ENCODE peak calls at places on chromosome 18, in four cellular contexts. U is CD4-positive, alpha-beta memory T cell; N is IMR-90; Y is psoas muscle. F is an unnamed sample. For H3K9me3 and H3K4me1, the result is how much of the 10 kb centered on the place peaks cover.

GRCh38 chr18:74081966-74082365 is 65.7 kb downstream of the FBXO15 start:
- DNase-seq in Y (no peak), U (no peak), N (no peak), F (no peak)

GRCh38 chr18:48104703-48105102 is 174.2 kb upstream of the SMAD2 start:
- DNase-seq in N (no peak), U (no peak), Y (no peak), F (no peak)

GRCh38 chr18:69484699-69485396 is 84.2 kb downstream of the DOK6 start:
- DNase-seq in N (peak), U (no peak), Y (no peak), F (no peak)

GRCh38 chr18:3041857-3042256 is 28.9 kb upstream of the LPIN2 start:
- DNase-seq in U (no peak), N (no peak), Y (no peak), F (no peak)

GRCh38 chr18:23330423-23330822 is 122.7 kb upstream of the RIOK3 start:
- DNase-seq in N (no peak), Y (no peak), U (no peak), F (no peak)

GRCh38 chr18:31489311-31489710 is 8.7 kb upstream of the DSG2 start:
- DNase-seq in Y (no peak), U (no peak), N (no peak), F (no peak)

GRCh38 chr18:46547520-46547919 is 109.5 kb downstream of the LOXHD1 start:
- DNase-seq in U (no peak), N (no peak), Y (no peak), F (no peak)

GRCh38 chr18:47461977-47462376 is 210.5 kb upstream of the SKOR2 start:
- DNase-seq in N (no peak), U (no peak), Y (no peak), F (no peak)

GRCh38 chr18:22728481-22729105 is 204.5 kb upstream of the RBBP8 start:
- DNase-seq in N (no peak), Y (no peak), U (no peak), F (no peak)

GRCh38 chr18:11362856-11363255 is 213.5 kb upstream of the PIEZO2 start:
- DNase-seq in N (no peak), Y (no peak), U (no peak), F (no peak)

GRCh38 chr18:43277164-43277600 is at the start of gene SYT4:
- DNase-seq in Y (no peak), U (no peak), N (peak), F (no peak)

GRCh38 chr18:31101148-31102019 is 837 bp downstream of the DSC2 start:
- DNase-seq in N (no peak), Y (peak), U (no peak), F (no peak)

GRCh38 chr18:31791817-31792579 is 31.3 kb upstream of the SLC25A52 start:
- DNase-seq in N (no peak), U (no peak), Y (no peak), F (no peak)

GRCh38 chr18:69008538-69008937 is 210.7 kb downstream of the CCDC102B start:
- DNase-seq in N (no peak), Y (no peak), U (no peak), F (no peak)

GRCh38 chr18:23857756-23858155 is 156.8 kb upstream of the TTC39C start:
- DNase-seq in Y (no peak), N (peak), U (no peak), F (no peak)

GRCh38 chr18:55420665-55420964 is 167.4 kb downstream of the TCF4 start:
- DNase-seq in U (no peak), Y (no peak), N (no peak), F (no peak)

GRCh38 chr18:58088723-58089074 is 44.7 kb downstream of the NEDD4L start:
- DNase-seq in Y (no peak), U (no peak), N (no peak), F (no peak)

GRCh38 chr18:22324191-22325131 is 93.3 kb downstream of the CTAGE1 start:
- DNase-seq in Y (peak), N (no peak), U (no peak), F (no peak)

GRCh38 chr18:33578371-33579146 is 540 bp downstream of the ASXL3 start:
- DNase-seq in Y (peak), N (no peak), U (no peak), F (no peak)

GRCh38 chr18:2654828-2655152 is 736 bp upstream of the SMCHD1 start:
- DNase-seq in N (peak), Y (no peak), U (peak), F (peak)

GRCh38 chr18:23859466-23860352 is 154.8 kb upstream of the TTC39C start:
- DNase-seq in N (no peak), Y (no peak), U (no peak), F (no peak)

GRCh38 chr18:48201337-48201705 is 207.9 kb downstream of the ZBTB7C start:
- DNase-seq in N (no peak), Y (no peak), U (no peak), F (no peak)

GRCh38 chr18:74905245-74905644 is 303.7 kb downstream of the PTGR3 start:
- DNase-seq in Y (no peak), N (no peak), U (no peak), F (no peak)

GRCh38 chr18:2035056-2035455 is 536.2 kb downstream of the METTL4 start:
- DNase-seq in U (no peak), Y (no peak), N (no peak), F (no peak)

GRCh38 chr18:47871288-47871687 is 59.2 kb downstream of the SMAD2 start:
- DNase-seq in U (no peak), N (no peak), Y (no peak), F (no peak)

GRCh38 chr18:77105680-77106079 is 26.9 kb downstream of the MBP start:
- DNase-seq in N (no peak), Y (no peak), U (no peak), F (no peak)

GRCh38 chr18:74126684-74127482 is 20.8 kb downstream of the FBXO15 start:
- DNase-seq in Y (no peak), N (no peak), U (no peak), F (no peak)

GRCh38 chr18:46754661-46755292 is 2.1 kb downstream of the ST8SIA5 start:
- DNase-seq in N (no peak), U (no peak), Y (no peak), F (no peak)

GRCh38 chr18:26813043-26813442 is 52.5 kb downstream of the AQP4 start:
- DNase-seq in Y (no peak), U (no peak), N (no peak), F (no peak)

GRCh38 chr18:32057624-32058165 is 34.0 kb upstream of the RNF138 start:
- DNase-seq in N (no peak), U (no peak), Y (no peak), F (no peak)

GRCh38 chr18:2981212-2981728 is 31.7 kb downstream of the LPIN2 start:
- DNase-seq in N (peak), U (peak), Y (no peak), F (no peak)

GRCh38 chr18:57397440-57397839 is 37.7 kb upstream of the ONECUT2 start:
- DNase-seq in U (no peak), Y (no peak), N (peak), F (no peak)

GRCh38 chr18:24094561-24094960 is 44.3 kb upstream of the CABYR start:
- DNase-seq in Y (no peak), N (peak), U (no peak), F (no peak)

GRCh38 chr18:56402872-56403516 is 235.4 kb downstream of the TXNL1 start:
- DNase-seq in U (no peak), Y (peak), N (peak), F (no peak)

DNA sequence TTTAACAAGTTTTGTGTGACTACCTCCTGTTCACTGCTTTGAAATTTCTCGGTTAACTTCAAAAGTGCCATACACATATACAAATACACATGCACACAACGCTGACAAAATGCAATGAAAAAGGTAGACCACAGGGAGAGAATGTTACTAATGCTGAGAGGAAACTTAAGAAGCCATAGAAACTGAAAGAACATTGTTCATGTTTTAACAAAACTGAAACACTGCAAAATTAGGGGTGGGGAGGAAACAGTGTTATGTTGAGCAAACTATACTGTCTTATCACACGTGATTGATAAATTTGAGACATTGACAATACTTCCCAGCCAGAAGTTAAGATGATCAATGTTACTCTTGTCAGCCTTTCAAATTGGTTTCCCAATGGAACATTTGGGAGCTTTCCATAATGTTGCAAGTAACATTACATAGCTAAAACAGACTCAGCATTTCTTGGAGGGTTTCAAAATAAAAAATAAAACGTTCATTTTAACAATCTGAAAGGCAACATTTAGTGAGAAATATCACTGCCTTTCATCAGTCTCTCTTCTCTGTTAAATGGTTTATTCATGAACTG is 165.5 kb downstream of the L3MBTL4 start:
- DNase-seq in N (no peak), Y (no peak), U (no peak), F (no peak)
- H3K27ac ChIP-seq in N (no peak), Y (no peak), U (no peak), F (no peak)

GRCh38 chr18:79422022-79422782 is 26.5 kb downstream of the NFATC1 start:
- DNase-seq in Y (no peak), U (no peak), N (peak), F (no peak)
- H3K9me3 ChIP-seq in Y (under half), U (under half), N (under half), F (under half)

GRCh38 chr18:49481317-49481716 is 5.7 kb downstream of the C18orf32 start:
- DNase-seq in N (no peak), Y (no peak), U (no peak), F (no peak)
- H3K4me1 ChIP-seq in N (under half), Y (under half), U (under half), F (under half)

GRCh38 chr18:9734189-9734588 is 26.1 kb downstream of the RAB31 start:
- DNase-seq in U (no peak), N (no peak), Y (no peak), F (no peak)

GRCh38 chr18:9735879-9736278 is 27.8 kb downstream of the RAB31 start:
- DNase-seq in N (no peak), Y (no peak), U (no peak), F (no peak)

GRCh38 chr18:9736445-9736844 is 28.3 kb downstream of the RAB31 start:
- DNase-seq in Y (no peak), U (no peak), N (no peak), F (no peak)

GRCh38 chr18:9736942-9737813 is 29.1 kb downstream of the RAB31 start:
- DNase-seq in U (no peak), Y (no peak), N (peak), F (no peak)

GRCh38 chr18:9735238-9735637 is 27.1 kb downstream of the RAB31 start:
- DNase-seq in N (no peak), Y (no peak), U (no peak), F (no peak)
- H3K27ac ChIP-seq in N (no peak), Y (no peak), U (no peak), F (no peak)

GRCh38 chr18:4063545-4063944 is 391.6 kb downstream of the DLGAP1 start:
- DNase-seq in U (no peak), Y (no peak), N (no peak), F (no peak)
- H3K9me3 ChIP-seq in U (under half), Y (under half), N (under half), F (under half)

F was measured in CD8-positive, alpha-beta memory T cell.